ENCODE peak calls at places on chromosome 1, in four cellular contexts. I is activated naive CD8-positive, alpha-beta T cell treated with anti-CD3 and anti-CD28 coated beads for 36 hours; L is HT1080; S is stimulated activated CD8-positive, alpha-beta memory T cell treated with anti-CD3 and anti-CD28 coated beads, Interleukin-2, amount 100 ng/mL, for 1 hour. B is an unnamed sample.

GRCh38 chr1:201612645-201613044 is 73.7 kb downstream of the NAV1 start:
- DNase-seq in S (no peak), I (no peak), L (no peak), B (no peak)

GRCh38 chr1:159843459-159843858 is 16.8 kb downstream of the SLAMF8 start:
- DNase-seq in L (peak), I (no peak), S (no peak), B (no peak)

GRCh38 chr1:211326140-211326527 is 499 bp upstream of the TRAF5 start:
- DNase-seq in I (no peak), S (no peak), L (no peak), B (peak)

GRCh38 chr1:93692983-93693591 is 11.4 kb upstream of the BCAR3 start:
- DNase-seq in L (peak), S (no peak), I (peak), B (peak)

GRCh38 chr1:48761411-48761810 is 15.3 kb downstream of the BEND5 start:
- DNase-seq in S (no peak), L (peak), I (no peak), B (no peak)

GRCh38 chr1:203797216-203797615 is 1.8 kb downstream of the ZBED6 start:
- DNase-seq in S (no peak), I (no peak), L (no peak), B (no peak)

GRCh38 chr1:24888061-24888970 is 41.8 kb downstream of the RUNX3 start:
- DNase-seq in S (no peak), L (no peak), I (no peak), B (peak)

GRCh38 chr1:231059566-231060193 is 19.6 kb upstream of the FAM89A start:
- DNase-seq in I (no peak), S (no peak), L (peak), B (no peak)